ENCODE peak calls at places on chromosomes 7 and 10, in nine cellular contexts. S is tibial artery; W is CD8-positive, alpha-beta T cell; V is tibial nerve; T is left ventricle myocardium inferior; D is psoas muscle; F is A549; R is heart right ventricle; E is Peyer's patch. L is an unnamed sample.

GRCh38 chr10:77763453-77764430 is 126.1 kb upstream of the KCNMA1 start:
- DNase-seq in S (no peak), W (no peak), V (no peak), T (peak; percentile 17), D (no peak), F (no peak), R (peak; percentile 31), E (no peak), L (no peak)

GRCh38 chr10:70201105-70201504 is 30.8 kb upstream of the SAR1A start:
- DNase-seq in S (no peak), W (no peak), V (no peak), T (no peak), D (no peak), F (no peak), R (no peak), E (no peak), L (no peak)

GRCh38 chr7:2633538-2634264 is 1.9 kb downstream of the TTYH3 start:
- DNase-seq in S (peak; percentile 62), W (no peak), V (no peak), T (peak; percentile 21), D (peak; percentile 80), F (peak; percentile 64), R (no peak), E (no peak), L (peak; percentile 91)

GRCh38 chr10:1360011-1360580 is 303.9 kb downstream of the WDR37 start:
- DNase-seq in S (no peak), W (no peak), V (no peak), T (no peak), D (no peak), F (no peak), R (no peak), E (no peak), L (no peak)

GRCh38 chr10:104300736-104301292 is 31.8 kb downstream of the GSTO2 start:
- DNase-seq in S (peak; percentile 84), W (no peak), V (no peak), T (peak; percentile 75), D (peak; percentile 79), F (peak; percentile 27), R (peak; percentile 67), E (no peak), L (peak; percentile 95)

GRCh38 chr10:119705434-119705831 is 20.4 kb upstream of the INPP5F start:
- DNase-seq in S (no peak), W (no peak), V (no peak), T (no peak), D (no peak), F (no peak), R (no peak), E (no peak), L (no peak)

GRCh38 chr10:102593074-102593803 is 51.0 kb upstream of the TRIM8 start:
- DNase-seq in S (no peak), W (no peak), V (no peak), T (no peak), D (no peak), F (no peak), R (no peak), E (no peak), L (no peak)

GRCh38 chr10:13750299-13751190 is 163.8 kb downstream of the PRPF18 start:
- DNase-seq in S (no peak), W (no peak), V (no peak), T (no peak), D (no peak), F (no peak), R (no peak), E (no peak), L (no peak)

DNA sequence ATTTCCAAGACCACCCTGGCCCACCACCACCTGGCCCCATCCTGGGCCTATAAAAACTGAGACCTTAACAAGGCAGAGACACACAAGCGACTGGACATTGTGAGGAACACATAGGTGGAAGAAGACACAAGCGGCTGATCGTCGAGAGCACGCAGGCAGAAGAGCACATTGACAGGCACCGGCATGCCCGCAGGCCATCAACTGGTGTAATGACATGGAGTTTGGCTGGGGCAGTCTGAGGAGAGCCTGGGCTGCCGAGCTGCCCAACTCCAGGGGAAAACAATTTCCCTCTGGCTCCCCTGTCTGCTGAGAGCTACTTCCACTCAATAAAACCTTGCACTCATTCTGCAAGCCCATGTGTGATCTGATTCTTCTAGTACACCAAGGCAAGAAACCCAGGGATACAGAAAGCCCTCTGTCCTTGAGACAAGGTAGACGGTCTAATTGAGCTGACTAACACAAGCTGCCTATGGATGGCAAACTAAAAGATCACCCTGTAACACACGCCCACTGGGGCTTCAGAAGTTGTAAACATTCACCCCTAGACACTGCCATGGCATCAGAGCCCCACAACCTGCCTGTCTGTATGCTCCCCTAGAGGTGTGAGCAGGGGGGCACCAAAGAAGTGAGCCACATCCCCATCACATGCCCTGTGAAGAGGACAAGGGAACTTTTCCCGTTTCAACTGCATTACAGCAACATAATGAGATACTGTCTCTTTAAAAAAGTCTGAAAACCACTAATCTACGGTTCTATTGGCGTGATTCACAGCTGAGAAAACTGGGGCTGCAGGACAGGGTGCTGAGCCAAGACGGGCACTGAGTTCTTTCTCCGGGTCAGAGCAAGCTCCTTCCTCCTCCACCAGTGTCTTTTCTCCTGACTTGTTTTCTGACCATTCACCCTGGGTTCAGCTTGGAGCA is 18.5 kb upstream of the TNS3 start:
- DNase-seq in S (no peak), W (no peak), V (no peak), T (no peak), D (no peak), F (no peak), R (no peak), E (peak; percentile 39), L (no peak)
- H3K27ac ChIP-seq in S (peak overlapping the region; percentile 11), W (no peak overlapping the region), V (peak overlapping the region; percentile 56), T (no peak overlapping the region), D (no peak overlapping the region), F (peak overlapping the region; percentile 99), R (no peak overlapping the region), E (peak overlapping the region; percentile 74), L (peak overlapping the region; percentile 14)

GRCh38 chr10:61923210-61924024 is 21.9 kb downstream of the ARID5B start:
- DNase-seq in S (no peak), W (no peak), V (no peak), T (no peak), D (no peak), F (no peak), R (no peak), E (no peak), L (no peak)

GRCh38 chr10:61918989-61919388 is 17.5 kb downstream of the ARID5B start:
- DNase-seq in S (no peak), W (no peak), V (no peak), T (no peak), D (no peak), F (no peak), R (no peak), E (no peak), L (no peak)

GRCh38 chr10:61919646-61920215 is 18.2 kb downstream of the ARID5B start:
- DNase-seq in S (no peak), W (no peak), V (no peak), T (no peak), D (no peak), F (no peak), R (no peak), E (no peak), L (no peak)

GRCh38 chr10:61918140-61918539 is 16.6 kb downstream of the ARID5B start:
- DNase-seq in S (no peak), W (no peak), V (no peak), T (no peak), D (no peak), F (no peak), R (no peak), E (no peak), L (no peak)

DNA sequence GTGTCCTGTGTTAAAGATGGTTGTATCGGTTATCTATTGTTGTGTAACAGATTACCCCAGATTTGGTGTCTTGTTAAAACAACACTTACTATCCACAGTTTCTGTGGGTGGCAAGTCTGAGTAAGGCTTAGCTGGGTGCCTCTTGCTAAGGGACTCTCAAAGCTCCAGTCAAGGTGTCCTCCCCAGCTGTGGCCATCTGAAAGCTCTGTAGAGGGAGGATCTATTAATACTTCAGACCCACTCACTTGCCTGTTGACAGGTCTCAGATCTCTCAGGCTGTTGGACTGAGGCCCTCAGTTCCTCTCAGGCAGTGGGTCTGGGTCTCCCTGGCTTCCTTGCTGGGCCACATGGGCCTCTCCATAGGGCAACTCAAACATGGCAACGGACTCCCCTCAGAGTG is 19.6 kb downstream of the ARID5B start:
- DNase-seq in S (no peak), W (no peak), V (no peak), T (no peak), D (no peak), F (no peak), R (no peak), E (no peak), L (no peak)
- H3K4me3 ChIP-seq in S (no peak overlapping the region), W (no peak overlapping the region), V (no peak overlapping the region), T (no peak overlapping the region), D (no peak overlapping the region), F (no peak overlapping the region), R (no peak overlapping the region), E (no peak overlapping the region), L (no peak overlapping the region)

DNA sequence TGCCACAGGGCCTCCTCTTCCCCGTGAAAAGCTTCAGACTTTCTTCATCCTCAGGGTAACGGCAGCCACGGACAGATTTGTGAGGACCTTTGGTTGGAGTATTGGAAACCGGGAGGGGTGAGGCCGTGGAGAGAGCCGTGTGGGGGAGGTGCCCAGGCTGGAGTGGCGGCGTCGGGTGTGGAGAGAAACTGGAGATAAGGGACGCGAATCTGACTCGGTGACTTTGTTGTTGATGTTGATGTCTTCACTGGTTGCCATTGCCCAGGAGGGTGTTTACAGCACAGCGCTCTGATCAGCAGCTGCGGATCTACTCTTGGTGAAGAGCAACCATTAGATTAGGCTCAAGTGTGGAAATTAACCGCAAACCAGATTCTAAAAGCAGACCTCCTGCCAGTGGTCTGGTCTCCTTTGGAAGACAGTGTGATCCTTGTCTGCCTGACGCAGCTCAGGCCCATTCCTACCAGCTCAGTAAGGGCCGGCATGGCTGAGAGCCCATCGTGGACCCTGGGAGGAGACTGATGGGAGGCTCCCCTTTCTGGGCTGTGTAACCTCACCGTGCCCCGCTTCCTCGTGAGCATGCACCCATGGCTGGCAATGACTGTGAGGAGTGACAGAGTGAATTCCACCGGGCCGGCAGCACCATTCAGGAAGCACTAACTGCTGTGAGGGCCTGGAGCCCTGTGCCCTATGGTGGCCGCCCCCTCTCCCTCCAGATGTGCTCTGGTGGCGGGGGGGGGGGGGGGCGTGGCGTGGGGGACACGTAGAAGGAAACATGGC is 90.3 kb downstream of the INPP5A start:
- DNase-seq in S (peak; percentile 72), W (no peak), V (no peak), T (peak; percentile 52), D (peak; percentile 37), F (no peak), R (peak; percentile 53), E (no peak), L (peak; percentile 88)
- H3K27ac ChIP-seq in S (peak overlapping the region; percentile 94), W (no peak overlapping the region), V (peak overlapping the region; percentile 90), T (peak overlapping the region; percentile 90), D (peak overlapping the region; percentile 98), F (no peak overlapping the region), R (peak overlapping the region; percentile 97), E (peak overlapping the region; percentile 38), L (peak overlapping the region; percentile 90)

GRCh38 chr10:122164028-122164601 is 107.0 kb upstream of the BTBD16 start:
- DNase-seq in S (no peak), W (no peak), V (no peak), T (no peak), D (no peak), F (no peak), R (no peak), E (no peak), L (no peak)

GRCh38 chr10:122164815-122165491 is 106.1 kb upstream of the BTBD16 start:
- DNase-seq in S (no peak), W (no peak), V (no peak), T (no peak), D (no peak), F (no peak), R (no peak), E (no peak), L (no peak)

GRCh38 chr10:122161795-122162194 is 109.3 kb upstream of the BTBD16 start:
- DNase-seq in S (no peak), W (no peak), V (no peak), T (no peak), D (no peak), F (no peak), R (no peak), E (no peak), L (no peak)

GRCh38 chr10:122163182-122164027 is 107.7 kb upstream of the BTBD16 start:
- DNase-seq in S (no peak), W (no peak), V (no peak), T (no peak), D (no peak), F (no peak), R (peak; percentile 25), E (no peak), L (no peak)

DNA sequence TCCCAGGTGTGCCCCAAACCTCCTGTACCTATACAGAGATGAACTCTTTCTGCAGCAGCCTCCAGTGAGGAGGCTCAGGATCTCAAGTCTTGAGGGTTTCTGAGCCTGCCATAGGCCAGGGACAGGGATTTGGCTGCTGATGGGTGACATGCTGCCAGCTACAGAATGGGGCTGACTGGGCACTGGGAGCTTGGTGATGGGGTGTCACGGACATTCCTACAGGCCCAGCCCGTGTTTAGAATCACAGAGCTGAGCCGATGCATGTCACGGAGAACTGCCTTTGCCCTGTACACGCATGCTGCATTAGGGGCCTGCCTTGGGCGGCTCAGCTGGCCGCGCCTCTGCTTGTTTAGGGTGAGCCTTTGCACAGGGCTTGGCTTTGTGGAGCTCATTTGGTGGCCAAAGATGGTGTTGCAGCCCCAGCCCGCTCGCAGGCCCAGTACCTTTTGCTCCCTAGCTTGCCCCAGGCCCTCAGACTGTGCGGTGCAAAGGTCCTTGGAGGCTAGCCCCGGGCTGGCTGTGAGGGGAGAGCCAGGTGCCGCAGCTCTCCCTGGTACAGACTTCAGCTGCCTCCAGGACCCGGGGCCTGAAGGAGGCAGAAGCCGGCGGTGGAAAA is 108.4 kb upstream of the BTBD16 start:
- DNase-seq in S (no peak), W (no peak), V (no peak), T (no peak), D (no peak), F (no peak), R (peak; percentile 39), E (no peak), L (no peak)
- H3K4me3 ChIP-seq in S (no peak overlapping the region), W (no peak overlapping the region), V (peak overlapping the region; percentile 37), T (peak overlapping the region; percentile 60), D (peak overlapping the region; percentile 50), F (no peak overlapping the region), R (peak overlapping the region; percentile 51), E (no peak overlapping the region), L (peak overlapping the region; percentile 66)

L was measured in coronary artery.